ENCODE peak calls at places on chromosomes 2 and 18, in five cellular contexts. M is HepG2, S is A549, H is endothelial cell of umbilical vein, W is K562. O is an unnamed sample.

GRCh38 chr18:7664024-7664312 is 96.9 kb downstream of the PTPRM start:
- DNase-seq in W (no peak), H (no peak), M (no peak), S (no peak), O (no peak)

GRCh38 chr18:36162981-36163380 is 24.3 kb upstream of the MOCOS start:
- DNase-seq in S (no peak), W (no peak), H (peak; percentile 79), M (no peak), O (no peak)

GRCh38 chr2:70937866-70938579 is 2.3 kb downstream of the ATP6V1B1 start:
- DNase-seq in H (no peak), M (peak; percentile 53), W (no peak), S (no peak), O (no peak)

GRCh38 chr2:234133004-234133403 is 82.5 kb downstream of the SPP2 start:
- DNase-seq in W (no peak), H (no peak), M (no peak), S (no peak), O (no peak)

GRCh38 chr2:32614069-32614468 is 13.8 kb upstream of the TTC27 start:
- DNase-seq in M (no peak), S (no peak), W (no peak), H (no peak), O (no peak)

GRCh38 chr2:141654311-141654710 is 476.5 kb downstream of the LRP1B start:
- DNase-seq in S (no peak), H (no peak), W (no peak), M (no peak), O (no peak)

GRCh38 chr18:31291688-31292087 is 26.3 kb upstream of the DSG1 start:
- DNase-seq in M (no peak), W (no peak), S (no peak), H (no peak), O (no peak)

GRCh38 chr2:234629596-234629995 is 132.7 kb upstream of the ARL4C start:
- DNase-seq in S (no peak), W (no peak), H (no peak), M (no peak), O (no peak)

GRCh38 chr2:165793161-165793778 is 777 bp downstream of the GALNT3 start:
- DNase-seq in M (no peak), H (no peak), S (no peak), W (no peak), O (peak; percentile 57)

GRCh38 chr2:235506291-235506996 is 12.6 kb downstream of the AGAP1 start:
- DNase-seq in H (no peak), S (peak; percentile 33), M (no peak), W (no peak), O (peak; percentile 29)

GRCh38 chr2:51290725-51291124 is 258.8 kb upstream of the NRXN1 start:
- DNase-seq in H (peak; percentile 19), M (no peak), S (no peak), W (no peak), O (no peak)

GRCh38 chr2:119596638-119597037 is 52.4 kb downstream of the CFAP221 start:
- DNase-seq in S (no peak), W (no peak), H (no peak), M (no peak), O (no peak)

GRCh38 chr2:189049709-189050108 is 75.5 kb downstream of the COL3A1 start:
- DNase-seq in H (no peak), W (no peak), M (no peak), S (no peak), O (no peak)

GRCh38 chr2:212994976-212995375 is 156.4 kb downstream of the IKZF2 start:
- DNase-seq in W (no peak), S (no peak), H (no peak), M (no peak), O (no peak)

GRCh38 chr18:46320928-46321855 is 217.0 kb downstream of the HAUS1 start:
- DNase-seq in H (no peak), S (no peak), M (no peak), W (no peak), O (no peak)

GRCh38 chr2:10835052-10835970 is 22.7 kb upstream of the PDIA6 start:
- DNase-seq in W (peak; percentile 89), M (peak; percentile 53), S (peak; percentile 82), H (peak; percentile 39), O (peak; percentile 72)

GRCh38 chr18:34773961-34774754 is 64.1 kb downstream of the DTNA start:
- DNase-seq in H (peak; percentile 83), S (no peak), W (no peak), M (no peak), O (no peak)

GRCh38 chr2:168034586-168034985 is 212.8 kb downstream of the STK39 start:
- DNase-seq in M (no peak), H (no peak), W (no peak), S (no peak), O (no peak)

GRCh38 chr18:65938592-65939372 is 188.0 kb downstream of the CDH7 start:
- DNase-seq in S (peak; percentile 59), M (peak; percentile 34), W (no peak), H (peak; percentile 58), O (peak; percentile 63)

GRCh38 chr2:8193686-8194615 is 487.9 kb upstream of the ID2 start:
- DNase-seq in M (no peak), W (no peak), H (no peak), S (no peak), O (no peak)

GRCh38 chr2:27446057-27446456 is 3.9 kb downstream of the KRTCAP3 start:
- DNase-seq in H (no peak), W (no peak), M (peak; percentile 33), S (no peak), O (no peak)

GRCh38 chr18:10122116-10122515 is 208.3 kb downstream of the VAPA start:
- DNase-seq in S (no peak), H (no peak), M (no peak), W (no peak), O (no peak)

GRCh38 chr2:135745545-135745944 is 3.9 kb downstream of the UBXN4 start:
- DNase-seq in S (no peak), H (peak; percentile 28), M (no peak), W (no peak), O (no peak)

GRCh38 chr2:182766626-182767025 is 50.6 kb downstream of the DNAJC10 start:
- DNase-seq in W (no peak), S (no peak), H (no peak), M (no peak), O (no peak)

GRCh38 chr18:74290831-74291770 is 662 bp downstream of the CYB5A start:
- DNase-seq in H (no peak), S (no peak), M (peak; percentile 34), W (no peak), O (peak; percentile 8)

GRCh38 chr18:31410716-31411483 is 34.3 kb downstream of the DSG4 start:
- DNase-seq in S (no peak), M (no peak), W (no peak), H (no peak), O (no peak)

GRCh38 chr2:26927221-26927620 is 43.2 kb upstream of the MAPRE3 start:
- DNase-seq in W (no peak), M (no peak), S (no peak), H (no peak), O (no peak)

GRCh38 chr2:105403785-105404698 is 5.2 kb upstream of the FHL2 start:
- DNase-seq in M (no peak), H (peak; percentile 86), W (peak; percentile 47), S (peak; percentile 67), O (peak; percentile 25)

GRCh38 chr2:217979151-217979811 is 23.5 kb downstream of the TNS1 start:
- DNase-seq in M (no peak), S (no peak), W (no peak), H (peak; percentile 25), O (no peak)

GRCh38 chr2:198004173-198004572 is 199.8 kb downstream of the PLCL1 start:
- DNase-seq in M (no peak), H (peak; percentile 59), S (no peak), W (no peak), O (no peak)

GRCh38 chr2:156098506-156098905 is 234.0 kb downstream of the NR4A2 start:
- DNase-seq in W (no peak), S (no peak), M (no peak), H (no peak), O (no peak)

GRCh38 chr2:15941970-15942710 is 1.8 kb downstream of the MYCN start:
- DNase-seq in H (peak; percentile 25), M (no peak), S (no peak), W (no peak), O (no peak)

GRCh38 chr2:151766421-151767153 is 32.3 kb upstream of the NEB start:
- DNase-seq in H (peak; percentile 33), W (peak; percentile 32), M (no peak), S (no peak), O (peak; percentile 9)

GRCh38 chr18:69402219-69402989 is 1.7 kb downstream of the DOK6 start:
- DNase-seq in S (no peak), W (no peak), M (peak; percentile 7), H (no peak), O (no peak)

GRCh38 chr2:1816414-1816911 is 72.1 kb upstream of the PXDN start:
- DNase-seq in W (no peak), M (no peak), S (no peak), H (no peak), O (no peak)

DNA sequence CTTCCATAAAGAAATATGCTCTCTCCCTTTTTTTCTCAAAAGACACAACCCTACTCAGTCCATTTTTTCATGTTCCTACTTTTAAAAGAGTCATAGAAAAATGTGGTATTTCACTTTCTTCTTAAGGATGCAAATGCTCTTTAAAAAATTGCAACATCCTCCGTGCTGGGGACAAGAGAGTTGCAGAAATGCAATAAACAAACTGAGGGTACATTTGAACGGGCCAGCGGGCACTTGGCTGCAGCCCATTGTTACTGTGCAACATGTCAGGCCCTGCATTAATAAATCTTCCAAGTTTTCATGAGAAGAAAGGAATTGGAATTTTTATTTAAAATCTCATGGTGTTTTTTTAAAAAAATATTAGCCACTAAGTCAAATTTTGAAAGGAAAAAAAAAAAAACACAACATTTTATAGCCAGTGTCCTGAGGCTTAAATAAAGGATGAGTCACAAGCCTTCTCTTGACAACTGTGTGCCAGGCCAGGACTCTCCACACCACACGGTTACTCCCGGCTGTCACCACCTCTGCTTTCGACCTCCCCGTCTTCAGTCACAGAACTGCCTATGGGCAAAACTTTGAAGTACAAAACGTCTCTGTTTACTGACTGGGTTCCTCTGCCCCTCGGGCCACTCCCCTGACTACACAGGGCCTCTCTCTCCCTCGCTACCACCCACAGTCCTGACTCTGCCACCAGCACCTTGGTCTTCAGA is 57.5 kb upstream of the MFF start:
- DNase-seq in S (peak; percentile 27), H (no peak), M (no peak), W (no peak), O (peak; percentile 7)
- TF ChIP-seq MYC in S (no peak), H (no peak), M (no peak), W (no peak), O (no peak)

DNA sequence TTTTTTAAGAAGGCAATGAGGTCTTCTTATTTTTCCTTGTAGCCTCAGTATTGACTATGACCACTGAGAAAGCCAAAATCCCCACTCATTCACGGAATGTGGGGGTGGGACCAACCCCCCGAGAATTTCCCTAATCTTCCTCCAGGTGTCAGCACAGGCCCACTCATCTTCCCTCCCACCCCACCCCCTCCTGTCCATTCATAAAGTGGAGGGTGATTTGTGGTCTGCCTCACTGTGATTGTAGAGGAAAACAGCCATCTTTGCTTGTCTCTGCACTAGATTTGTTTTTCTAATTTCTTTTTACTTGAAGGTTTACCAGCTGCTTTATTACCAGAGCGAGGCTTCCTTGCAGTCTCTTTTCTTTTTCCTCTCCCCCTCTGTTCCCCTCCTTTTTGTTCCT is 171.7 kb downstream of the ICOS start:
- DNase-seq in M (peak; percentile 11), S (peak; percentile 6), W (peak; percentile 72), H (peak; percentile 73), O (peak; percentile 58)
- TF ChIP-seq MYC in M (no peak), S (no peak), W (no peak), H (no peak), O (no peak)

GRCh38 chr2:185374878-185375277 is 363.7 kb upstream of the FSIP2 start:
- DNase-seq in W (no peak), H (no peak), S (no peak), M (no peak), O (no peak)
- TF ChIP-seq MYC in W (no peak), H (no peak), S (no peak), M (no peak), O (no peak)

GRCh38 chr2:63842149-63843061 is 709 bp downstream of the UGP2 start:
- DNase-seq in W (peak; percentile 29), M (peak; percentile 73), H (peak; percentile 51), S (peak; percentile 50), O (peak; percentile 75)
- TF ChIP-seq MYC in W (no peak), M (no peak), H (no peak), S (no peak), O (no peak)